ENCODE peak calls at places on chromosomes 16 and 17, in ten cellular contexts. Q is HL-60; F is tibial artery; H is CD8-positive, alpha-beta T cell; P is cardiac fibroblast; B is fibroblast of mammary gland; J is heart left ventricle; A is esophagus squamous epithelium; T is colonic mucosa; L is H1. W is an unnamed sample.

GRCh38 chr17:36911007-36911406 is 26.3 kb upstream of the LHX1 start:
- DNase-seq in L (no peak), T (no peak), P (no peak), B (no peak), F (no peak), H (no peak), Q (no peak), A (no peak), J (no peak), W (no peak)

GRCh38 chr17:31061678-31062077 is 33.1 kb upstream of the NF1 start:
- DNase-seq in Q (no peak), A (no peak), P (no peak), T (no peak), B (peak; percentile 6), F (no peak), L (no peak), J (no peak), H (no peak), W (no peak)

GRCh38 chr17:77963441-77963840 is 4.9 kb downstream of the TNRC6C start:
- DNase-seq in Q (no peak), T (no peak), B (peak; percentile 91), A (no peak), H (peak; percentile 67), P (peak; percentile 94), L (no peak), J (no peak), F (no peak), W (peak; percentile 33)

GRCh38 chr17:40561871-40562611 is 3.2 kb downstream of the CCR7 start:
- DNase-seq in T (no peak), Q (no peak), J (no peak), A (no peak), F (no peak), B (no peak), H (peak; percentile 71), L (no peak), P (no peak), W (no peak)

GRCh38 chr17:18257747-18258355 is 687 bp downstream of the FLII start:
- DNase-seq in F (peak; percentile 86), P (peak; percentile 62), B (peak; percentile 77), A (no peak), Q (peak; percentile 22), J (peak; percentile 89), L (no peak), H (peak; percentile 62), T (peak; percentile 87), W (peak; percentile 81)

GRCh38 chr17:7834554-7834890 is 505 bp downstream of the KDM6B start:
- DNase-seq in L (no peak), Q (no peak), F (no peak), P (no peak), H (no peak), J (peak; percentile 81), T (peak; percentile 88), A (no peak), B (no peak), W (peak; percentile 76)

GRCh38 chr16:9836118-9836736 is 346.0 kb downstream of the GRIN2A start:
- DNase-seq in A (no peak), Q (no peak), B (peak; percentile 46), J (no peak), F (no peak), L (no peak), H (no peak), T (no peak), P (peak; percentile 12), W (no peak)

GRCh38 chr16:54694651-54695050 is 236.0 kb upstream of the IRX5 start:
- DNase-seq in T (no peak), H (no peak), B (peak; percentile 7), A (no peak), F (no peak), J (no peak), L (no peak), P (no peak), Q (no peak), W (no peak)

GRCh38 chr16:24539295-24539849 is at the start of gene RBBP6:
- DNase-seq in Q (peak; percentile 90), T (peak; percentile 93), F (peak; percentile 95), H (peak; percentile 95), B (peak; percentile 94), L (peak; percentile 89), A (peak; percentile 85), J (peak; percentile 97), P (peak; percentile 99), W (peak; percentile 94)
- TF ChIP-seq CTCF in Q (no peak), T (no peak), F (peak; percentile 34), H (peak; percentile 24), B (no peak), L (no peak), A (peak; percentile 19), J (no peak), P (no peak), W (peak; percentile 36)

DNA sequence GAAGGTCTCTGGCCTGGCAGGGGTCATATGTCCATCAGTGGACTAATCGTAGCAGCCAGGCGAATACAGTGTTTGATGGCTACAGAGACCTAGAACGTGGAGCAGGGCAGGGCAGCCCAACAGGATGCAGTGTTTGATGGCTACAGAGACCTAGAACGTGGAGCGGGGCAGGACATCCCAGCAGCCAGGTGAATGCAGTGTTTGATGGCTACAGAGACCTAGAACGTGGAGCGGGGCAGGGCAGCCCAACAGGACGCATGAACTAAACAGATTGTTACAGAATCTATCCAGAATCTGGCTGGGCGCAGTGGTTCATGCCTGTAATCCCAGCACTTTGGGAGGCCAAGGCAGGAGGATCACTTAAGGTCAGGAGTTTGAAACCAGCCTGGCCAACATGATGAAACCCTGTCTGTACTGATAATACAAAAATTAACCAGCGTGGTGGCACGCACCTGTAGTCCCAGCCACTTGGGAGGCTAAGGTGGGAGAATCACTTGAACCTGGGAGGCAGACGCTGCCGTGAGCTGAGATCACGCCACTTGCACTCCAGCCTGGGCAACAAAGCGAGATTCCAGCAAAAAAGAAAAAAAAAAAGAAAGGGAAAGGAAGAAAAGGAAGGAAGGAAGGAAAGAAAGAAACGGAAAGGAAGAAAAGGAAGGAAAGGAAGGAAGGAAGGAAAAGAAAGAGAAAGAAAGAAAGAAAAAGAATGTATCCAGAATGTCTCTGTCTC is 65.2 kb upstream of the RPH3AL start:
- DNase-seq in F (no peak), B (no peak), P (no peak), H (no peak), T (no peak), A (no peak), J (no peak), L (no peak), Q (no peak), W (no peak)
- H3K4me3 ChIP-seq in F (no peak overlapping the region), B (no peak overlapping the region), P (no peak overlapping the region), H (no peak overlapping the region), T (no peak overlapping the region), A (no peak overlapping the region), J (no peak overlapping the region), L (no peak overlapping the region), Q (no peak overlapping the region), W (no peak overlapping the region)

GRCh38 chr17:64037802-64038201 is 17.4 kb upstream of the ICAM2 start:
- DNase-seq in B (no peak), T (no peak), P (no peak), H (no peak), F (no peak), L (no peak), Q (no peak), A (no peak), J (no peak), W (no peak)

GRCh38 chr17:64039106-64039400 is 18.6 kb upstream of the ICAM2 start:
- DNase-seq in F (no peak), T (no peak), L (no peak), Q (no peak), B (no peak), J (no peak), H (no peak), A (no peak), P (no peak), W (no peak)

GRCh38 chr17:64037180-64037579 is 16.7 kb upstream of the ICAM2 start:
- DNase-seq in H (no peak), A (no peak), P (no peak), F (no peak), L (no peak), T (no peak), J (no peak), B (no peak), Q (no peak), W (no peak)

GRCh38 chr17:64038331-64039105 is 18.1 kb upstream of the ICAM2 start:
- DNase-seq in L (no peak), A (no peak), B (no peak), H (no peak), T (no peak), Q (no peak), F (no peak), P (no peak), J (no peak), W (no peak)

DNA sequence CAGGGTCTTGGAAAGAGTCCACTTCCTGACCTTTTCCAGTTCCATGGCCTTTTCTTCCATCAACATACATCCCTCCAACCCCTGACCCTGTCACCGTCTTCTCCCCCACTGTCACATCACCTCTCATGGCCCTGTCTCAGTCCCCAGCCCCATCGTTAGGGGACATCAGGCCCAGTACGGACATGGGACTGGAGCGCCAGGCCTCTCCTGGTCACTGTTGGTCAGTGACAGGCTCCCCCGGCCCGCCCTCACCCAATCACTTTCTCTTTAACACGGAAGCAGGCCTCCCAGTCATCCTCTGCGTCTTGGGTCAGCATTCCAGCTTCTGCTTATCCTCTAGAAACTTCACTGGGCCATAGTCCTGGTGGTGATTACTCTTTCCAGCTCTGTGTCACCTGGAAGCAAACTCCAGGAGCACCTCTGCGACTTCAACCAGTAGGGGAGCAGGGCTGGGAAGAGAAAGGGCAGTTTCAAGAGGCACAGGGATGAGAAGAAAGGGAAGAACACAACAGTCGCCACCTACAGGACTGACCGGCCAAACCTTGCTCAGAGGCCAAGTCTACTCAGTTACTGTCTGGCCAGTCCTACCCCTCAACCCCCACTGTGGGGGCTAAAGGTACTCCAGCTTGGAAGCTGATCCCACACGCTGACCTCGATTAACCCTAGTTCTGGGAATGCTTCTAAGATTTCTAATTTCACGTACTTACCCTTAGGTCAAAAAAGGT is 15.9 kb upstream of the ICAM2 start:
- DNase-seq in T (peak; percentile 12), B (no peak), L (no peak), A (no peak), H (no peak), Q (no peak), F (no peak), J (no peak), P (no peak), W (no peak)
- TF ChIP-seq CTCF in T (no peak), B (peak; percentile 22), L (peak; percentile 84), A (no peak), H (no peak), Q (no peak), F (no peak), J (no peak), P (no peak), W (no peak)

GRCh38 chr16:89199241-89200123 is 855 bp downstream of the SLC22A31 start:
- DNase-seq in H (no peak), T (no peak), L (no peak), B (no peak), J (no peak), P (no peak), Q (no peak), A (no peak), F (no peak), W (no peak)
- H3K4me3 ChIP-seq in H (no peak overlapping the region), T (no peak overlapping the region), L (peak overlapping the region; percentile 67), B (no peak overlapping the region), J (no peak overlapping the region), P (no peak overlapping the region), Q (no peak overlapping the region), A (no peak overlapping the region), F (no peak overlapping the region), W (no peak overlapping the region)

W was measured in left ventricle myocardium inferior.